ENCODE peak calls at places on chromosomes 3 and 15, in five cellular contexts. A is colonic mucosa, N is H9, X is transverse colon, C is tibial artery. Q is an unnamed sample. For H3K4me1 and H3K9me3, the result is how much of the 10 kb centered on the place peaks cover.

GRCh38 chr15:60095711-60096110 is 91.6 kb downstream of the FOXB1 start:
- DNase-seq in A (no peak), N (no peak), X (no peak), C (no peak), Q (no peak)

GRCh38 chr3:14568269-14568668 is 28.1 kb upstream of the GRIP2 start:
- DNase-seq in A (no peak), N (no peak), X (no peak), C (no peak), Q (no peak)

GRCh38 chr15:60975203-60975602 is 253.9 kb downstream of the RORA start:
- DNase-seq in A (no peak), N (no peak), X (no peak), C (no peak), Q (no peak)

GRCh38 chr3:183811638-183812037 is 13.7 kb downstream of the MAP6D1 start:
- DNase-seq in A (no peak), N (no peak), X (no peak), C (no peak), Q (no peak)

GRCh38 chr15:77632760-77633133 is at the start of gene LINGO1:
- DNase-seq in A (no peak), N (no peak), X (no peak), C (no peak), Q (no peak)

GRCh38 chr15:57570340-57570739 is 21.4 kb upstream of the MYZAP start:
- DNase-seq in A (no peak), N (no peak), X (no peak), C (no peak), Q (no peak)

GRCh38 chr3:53238051-53238850 is 17.6 kb downstream of the TKT start:
- DNase-seq in A (peak), N (no peak), X (peak), C (no peak), Q (no peak)

GRCh38 chr3:159928692-159929091 is 59.9 kb upstream of the IL12A start:
- DNase-seq in A (no peak), N (no peak), X (no peak), C (no peak), Q (no peak)

GRCh38 chr3:106018929-106019328 is 150.1 kb upstream of the CBLB start:
- DNase-seq in A (no peak), N (no peak), X (no peak), C (no peak), Q (no peak)

GRCh38 chr15:101039461-101039860 is 120.3 kb downstream of the LRRK1 start:
- DNase-seq in A (peak), N (peak), X (peak), C (no peak), Q (no peak)

GRCh38 chr3:172260381-172260780 is 187.9 kb downstream of the GHSR start:
- DNase-seq in A (no peak), N (no peak), X (no peak), C (no peak), Q (no peak)

GRCh38 chr3:151037746-151038145 is 47.7 kb upstream of the MED12L start:
- DNase-seq in A (no peak), N (no peak), X (peak), C (no peak), Q (no peak)

GRCh38 chr3:169966086-169966950 is at the start of gene SEC62:
- DNase-seq in A (peak), N (peak), X (peak), C (peak), Q (peak)
- H3K4me1 ChIP-seq in A (under half), N (under half), X (under half), C (under half), Q (under half)

GRCh38 chr15:26443321-26443720 is 329.5 kb downstream of the GABRB3 start:
- DNase-seq in A (no peak), N (no peak), X (no peak), C (no peak), Q (no peak)

GRCh38 chr15:26438718-26439117 is 334.1 kb downstream of the GABRB3 start:
- DNase-seq in A (no peak), N (no peak), X (no peak), C (no peak), Q (no peak)

GRCh38 chr15:26438316-26438715 is 334.6 kb downstream of the GABRB3 start:
- DNase-seq in A (no peak), N (no peak), X (no peak), C (no peak), Q (no peak)

GRCh38 chr15:26439681-26440080 is 333.2 kb downstream of the GABRB3 start:
- DNase-seq in A (no peak), N (no peak), X (no peak), C (no peak), Q (no peak)

DNA sequence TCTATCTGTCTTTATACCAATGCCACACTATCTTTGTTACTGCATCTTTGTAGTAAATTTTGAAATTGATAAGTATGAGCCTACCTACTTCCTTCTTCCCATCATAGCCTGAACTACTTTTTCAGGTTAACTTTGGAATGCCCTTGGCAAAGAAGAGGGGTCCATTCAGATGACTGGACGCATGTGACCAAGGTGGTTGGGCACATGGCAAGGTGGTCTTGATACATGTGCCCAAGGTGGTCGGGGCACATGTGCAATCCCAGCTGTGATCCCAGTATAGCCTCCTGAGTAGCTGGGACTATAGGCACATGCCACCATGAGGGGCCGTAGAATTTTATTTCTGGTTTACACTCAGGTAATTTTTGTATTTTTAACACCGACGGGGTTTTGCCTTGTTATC is 330.2 kb downstream of the GABRB3 start:
- DNase-seq in A (no peak), N (no peak), X (no peak), C (no peak), Q (no peak)
- H3K9me3 ChIP-seq in A (under half), N (under half), X (under half), C (under half), Q (under half)

GRCh38 chr15:39624806-39625205 is 43.9 kb downstream of the THBS1 start:
- DNase-seq in A (peak), N (no peak), X (peak), C (peak), Q (peak)

GRCh38 chr15:39625451-39625850 is 44.6 kb downstream of the THBS1 start:
- DNase-seq in A (no peak), N (no peak), X (no peak), C (no peak), Q (no peak)

GRCh38 chr15:39621961-39622360 is 41.1 kb downstream of the THBS1 start:
- DNase-seq in A (no peak), N (no peak), X (no peak), C (no peak), Q (no peak)

GRCh38 chr15:39622660-39623549 is 42.0 kb downstream of the THBS1 start:
- DNase-seq in A (peak), N (no peak), X (no peak), C (no peak), Q (no peak)

GRCh38 chr15:39623550-39623931 is 42.7 kb downstream of the THBS1 start:
- DNase-seq in A (no peak), N (no peak), X (no peak), C (no peak), Q (no peak)
- H3K4me1 ChIP-seq in A (under half), N (under half), X (half or more), C (under half), Q (under half)

DNA sequence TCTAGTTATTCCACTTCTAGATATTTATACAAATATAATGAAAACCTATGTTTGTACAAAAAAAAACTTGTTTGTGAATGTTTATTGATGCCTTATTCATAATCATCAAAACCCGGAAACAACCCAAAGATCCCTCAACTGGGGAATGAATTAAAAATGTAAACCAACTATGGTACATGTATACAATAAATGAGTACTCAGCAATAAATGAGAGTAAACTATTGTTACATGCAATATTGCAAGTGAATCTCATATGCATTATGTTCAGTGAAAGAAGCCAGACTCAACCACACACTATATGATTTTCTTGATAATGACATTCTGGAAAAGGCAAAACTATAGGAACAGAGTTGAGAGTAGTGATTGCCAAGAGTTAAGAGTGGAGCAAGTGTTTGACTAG is 12.3 kb downstream of the ZNF860 start:
- DNase-seq in A (no peak), N (no peak), X (no peak), C (no peak), Q (no peak)
- H3K9me3 ChIP-seq in A (under half), N (under half), X (under half), C (under half), Q (under half)

GRCh38 chr15:37084602-37085001 is 15.7 kb downstream of the MEIS2 start:
- DNase-seq in A (no peak), N (no peak), X (no peak), C (no peak), Q (no peak)

GRCh38 chr15:37079726-37080125 is 20.6 kb downstream of the MEIS2 start:
- DNase-seq in A (no peak), N (no peak), X (no peak), C (no peak), Q (no peak)

GRCh38 chr15:37083610-37084009 is 16.7 kb downstream of the MEIS2 start:
- DNase-seq in A (no peak), N (no peak), X (no peak), C (no peak), Q (no peak)

GRCh38 chr15:37078566-37078965 is 21.8 kb downstream of the MEIS2 start:
- DNase-seq in A (no peak), N (no peak), X (no peak), C (no peak), Q (no peak)

DNA sequence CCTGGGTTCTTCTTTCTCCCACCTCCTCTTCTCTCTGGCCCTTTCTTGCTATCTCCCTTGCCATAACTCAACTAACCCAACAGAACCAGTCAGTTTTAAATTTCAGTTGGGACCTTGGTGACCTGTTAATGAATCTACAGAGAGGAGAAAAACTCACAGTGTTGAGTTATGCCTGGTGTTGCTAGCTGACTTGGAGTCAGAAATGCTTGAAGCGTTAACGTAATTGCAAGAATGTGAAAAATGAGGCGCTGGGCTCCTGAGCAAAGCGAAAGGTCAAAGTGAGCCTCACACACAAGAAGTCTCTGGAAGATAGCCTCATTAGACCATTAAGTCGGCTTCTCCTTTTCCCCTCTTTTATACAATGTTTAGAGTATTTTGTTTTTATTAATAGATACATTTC is 18.4 kb downstream of the MEIS2 start:
- DNase-seq in A (no peak), N (no peak), X (no peak), C (no peak), Q (no peak)
- H3K4me1 ChIP-seq in A (under half), N (under half), X (under half), C (under half), Q (under half)

GRCh38 chr3:76565496-76566210 is 474.2 kb upstream of the ROBO2 start:
- DNase-seq in A (no peak), N (no peak), X (no peak), C (no peak), Q (no peak)
- H3K9me3 ChIP-seq in A (under half), N (under half), X (under half), C (under half), Q (under half)

GRCh38 chr15:42363487-42363886 is 4.2 kb downstream of the CAPN3 start:
- DNase-seq in A (no peak), N (peak), X (no peak), C (no peak), Q (no peak)
- H3K4me1 ChIP-seq in A (under half), N (under half), X (under half), C (under half), Q (half or more)

GRCh38 chr3:101020616-101021015 is 27.4 kb upstream of the ABI3BP start:
- DNase-seq in A (no peak), N (no peak), X (no peak), C (no peak), Q (no peak)

GRCh38 chr3:101011086-101011485 is 17.9 kb upstream of the ABI3BP start:
- DNase-seq in A (no peak), N (no peak), X (no peak), C (no peak), Q (no peak)

GRCh38 chr3:101017048-101017447 is 23.8 kb upstream of the ABI3BP start:
- DNase-seq in A (no peak), N (no peak), X (no peak), C (no peak), Q (no peak)
- H3K9me3 ChIP-seq in A (under half), N (under half), X (under half), C (under half), Q (under half)

GRCh38 chr15:72737723-72738122 is 45.8 kb downstream of the ADPGK start:
- DNase-seq in A (no peak), N (no peak), X (no peak), C (no peak), Q (no peak)
- H3K4me1 ChIP-seq in A (under half), N (under half), X (under half), C (under half), Q (under half)

Q was measured in gastrocnemius medialis.